ENCODE peak calls at places on chromosomes 13 and 19, in nine cellular contexts. One of them, this sample, is unnamed.
A peak's percentile ranks its signal among the peaks of the same experiment; 100 is the strongest.

GRCh38 chr19:4709440-4710280 is 14.0 kb downstream of the DPP9 start:
- DNase-seq in MG63: peak; percentile 60
- DNase-seq in HuH-7.5: no peak
- DNase-seq in stimulated activated CD8-positive, alpha-beta memory T cell treated with anti-CD3 and anti-CD28 coated beads, Interleukin-2, amount 100 ng/mL, for 1 hour: no peak
- DNase-seq in adrenal gland: peak; percentile 66
- DNase-seq in GM23248: no peak
- DNase-seq in neural crest cell: no peak
- DNase-seq in AG04449: no peak
- DNase-seq in T47D: no peak
- DNase-seq in this sample: no peak

GRCh38 chr19:40217027-40217810 is 965 bp downstream of the TTC9B start:
- DNase-seq in MG63: no peak
- DNase-seq in HuH-7.5: no peak
- DNase-seq in stimulated activated CD8-positive, alpha-beta memory T cell treated with anti-CD3 and anti-CD28 coated beads, Interleukin-2, amount 100 ng/mL, for 1 hour: no peak
- DNase-seq in adrenal gland: no peak
- DNase-seq in GM23248: peak; percentile 21
- DNase-seq in neural crest cell: no peak
- DNase-seq in AG04449: no peak
- DNase-seq in T47D: peak; percentile 89
- DNase-seq in this sample: no peak

GRCh38 chr19:13134626-13135025 is 15.5 kb downstream of the STX10 start:
- DNase-seq in MG63: no peak
- DNase-seq in HuH-7.5: no peak
- DNase-seq in stimulated activated CD8-positive, alpha-beta memory T cell treated with anti-CD3 and anti-CD28 coated beads, Interleukin-2, amount 100 ng/mL, for 1 hour: no peak
- DNase-seq in adrenal gland: no peak
- DNase-seq in GM23248: peak; percentile 21
- DNase-seq in neural crest cell: no peak
- DNase-seq in AG04449: no peak
- DNase-seq in T47D: no peak
- DNase-seq in this sample: no peak

GRCh38 chr19:32339988-32340874 is 5.2 kb upstream of the ZNF507 start:
- DNase-seq in MG63: peak; percentile 65
- DNase-seq in HuH-7.5: peak; percentile 55
- DNase-seq in stimulated activated CD8-positive, alpha-beta memory T cell treated with anti-CD3 and anti-CD28 coated beads, Interleukin-2, amount 100 ng/mL, for 1 hour: peak; percentile 12
- DNase-seq in adrenal gland: peak; percentile 85
- DNase-seq in GM23248: peak; percentile 65
- DNase-seq in neural crest cell: peak; percentile 58
- DNase-seq in AG04449: no peak
- DNase-seq in T47D: peak; percentile 35
- DNase-seq in this sample: peak; percentile 66

GRCh38 chr19:49200238-49200862 is 42.8 kb downstream of the TRPM4 start:
- DNase-seq in MG63: no peak
- DNase-seq in HuH-7.5: no peak
- DNase-seq in stimulated activated CD8-positive, alpha-beta memory T cell treated with anti-CD3 and anti-CD28 coated beads, Interleukin-2, amount 100 ng/mL, for 1 hour: no peak
- DNase-seq in adrenal gland: no peak
- DNase-seq in GM23248: peak; percentile 61
- DNase-seq in neural crest cell: no peak
- DNase-seq in AG04449: no peak
- DNase-seq in T47D: no peak
- DNase-seq in this sample: no peak

GRCh38 chr13:98279473-98280175 is 102.6 kb upstream of the RNF113B start:
- DNase-seq in MG63: no peak
- DNase-seq in HuH-7.5: no peak
- DNase-seq in stimulated activated CD8-positive, alpha-beta memory T cell treated with anti-CD3 and anti-CD28 coated beads, Interleukin-2, amount 100 ng/mL, for 1 hour: no peak
- DNase-seq in adrenal gland: no peak
- DNase-seq in GM23248: no peak
- DNase-seq in neural crest cell: no peak
- DNase-seq in AG04449: no peak
- DNase-seq in T47D: no peak
- DNase-seq in this sample: no peak

GRCh38 chr19:50332264-50333038 is 3.3 kb upstream of the KCNC3 start:
- DNase-seq in MG63: no peak
- DNase-seq in HuH-7.5: peak; percentile 9
- DNase-seq in stimulated activated CD8-positive, alpha-beta memory T cell treated with anti-CD3 and anti-CD28 coated beads, Interleukin-2, amount 100 ng/mL, for 1 hour: no peak
- DNase-seq in adrenal gland: no peak
- DNase-seq in GM23248: no peak
- DNase-seq in neural crest cell: no peak
- DNase-seq in AG04449: no peak
- DNase-seq in T47D: no peak
- DNase-seq in this sample: no peak

GRCh38 chr19:37719927-37720265 is 335 bp upstream of the ZNF607 start:
- DNase-seq in MG63: no peak
- DNase-seq in HuH-7.5: no peak
- DNase-seq in stimulated activated CD8-positive, alpha-beta memory T cell treated with anti-CD3 and anti-CD28 coated beads, Interleukin-2, amount 100 ng/mL, for 1 hour: no peak
- DNase-seq in adrenal gland: no peak
- DNase-seq in GM23248: no peak
- DNase-seq in neural crest cell: no peak
- DNase-seq in AG04449: no peak
- DNase-seq in T47D: no peak
- DNase-seq in this sample: no peak

GRCh38 chr13:101611491-101612475 is 159.3 kb downstream of the ITGBL1 start:
- DNase-seq in MG63: no peak
- DNase-seq in HuH-7.5: no peak
- DNase-seq in stimulated activated CD8-positive, alpha-beta memory T cell treated with anti-CD3 and anti-CD28 coated beads, Interleukin-2, amount 100 ng/mL, for 1 hour: no peak
- DNase-seq in adrenal gland: no peak
- DNase-seq in GM23248: peak; percentile 41
- DNase-seq in neural crest cell: no peak
- DNase-seq in AG04449: no peak
- DNase-seq in T47D: no peak
- DNase-seq in this sample: no peak

This sample was measured in 8988T.